ENCODE peak calls at places on chromosomes 2 and 18, in six cellular contexts. X is fibroblast of villous mesenchyme, V is GM12878, Z is body of pancreas, P is HFFc6, L is endothelial cell. A is an unnamed sample.

GRCh38 chr18:615773-616172 is 19.0 kb downstream of the CLUL1 start:
- DNase-seq in X (no peak), V (no peak), L (no peak), Z (peak), P (no peak), A (no peak)

GRCh38 chr2:196849895-196850294 is 40.7 kb upstream of the C2orf66 start:
- DNase-seq in V (no peak), X (peak), L (no peak), P (peak), Z (peak), A (no peak)

GRCh38 chr2:176976766-176977165 is 235.8 kb upstream of the HNRNPA3 start:
- DNase-seq in Z (no peak), V (no peak), L (no peak), P (no peak), X (no peak), A (no peak)

GRCh38 chr2:101921319-101921960 is 70.3 kb upstream of the IL1R2 start:
- DNase-seq in V (no peak), Z (peak), P (no peak), X (no peak), L (no peak), A (no peak)

GRCh38 chr2:128544321-128545037 is 225.8 kb upstream of the HS6ST1 start:
- DNase-seq in L (no peak), V (no peak), X (no peak), Z (no peak), P (no peak), A (no peak)

GRCh38 chr18:45802814-45803492 is 22.5 kb upstream of the SIGLEC15 start:
- DNase-seq in Z (no peak), P (peak), L (no peak), X (peak), V (no peak), A (no peak)

GRCh38 chr2:28338754-28339325 is 53.8 kb upstream of the FOSL2 start:
- DNase-seq in V (no peak), P (no peak), Z (no peak), L (no peak), X (no peak), A (no peak)

GRCh38 chr2:33321236-33321731 is 155.2 kb upstream of the RASGRP3 start:
- DNase-seq in X (peak), P (peak), Z (no peak), V (peak), L (no peak), A (no peak)

GRCh38 chr2:207766697-207767460 is 2.8 kb downstream of the FZD5 start:
- DNase-seq in P (no peak), L (peak), X (no peak), Z (peak), V (no peak), A (no peak)

GRCh38 chr2:189533274-189534035 is 47.1 kb downstream of the SLC40A1 start:
- DNase-seq in P (no peak), L (no peak), V (no peak), X (no peak), Z (no peak), A (no peak)

GRCh38 chr2:222931659-222932058 is 70.8 kb downstream of the ACSL3 start:
- DNase-seq in Z (no peak), V (no peak), X (no peak), L (no peak), P (no peak), A (no peak)

GRCh38 chr2:135819211-135819610 is 17.8 kb downstream of the LCT start:
- DNase-seq in Z (no peak), L (no peak), P (peak), X (peak), V (no peak), A (no peak)

GRCh38 chr2:64284751-64285150 is 140.5 kb upstream of the PELI1 start:
- DNase-seq in P (no peak), Z (no peak), X (no peak), V (no peak), L (no peak), A (no peak)

GRCh38 chr18:39602112-39602511 is 2036.5 kb upstream of the CELF4 start:
- DNase-seq in Z (no peak), X (no peak), V (no peak), L (no peak), P (no peak), A (no peak)

GRCh38 chr2:215843579-215843978 is 169.8 kb downstream of the MREG start:
- DNase-seq in P (peak), V (no peak), Z (peak), L (no peak), X (peak), A (no peak)

GRCh38 chr2:168174761-168175160 is 72.6 kb downstream of the STK39 start:
- DNase-seq in X (no peak), V (no peak), Z (no peak), L (no peak), P (no peak), A (no peak)

GRCh38 chr2:134246154-134246874 is 7.6 kb upstream of the MGAT5 start:
- DNase-seq in V (no peak), X (no peak), L (no peak), P (no peak), Z (no peak), A (no peak)

GRCh38 chr2:155266109-155266508 is 567.6 kb downstream of the KCNJ3 start:
- DNase-seq in L (no peak), Z (no peak), V (no peak), P (no peak), X (no peak), A (no peak)

GRCh38 chr18:62205824-62206223 is 18.8 kb downstream of the RELCH start:
- DNase-seq in L (no peak), X (no peak), Z (no peak), V (no peak), P (no peak), A (no peak)

GRCh38 chr2:14756981-14757657 is 124.6 kb downstream of the LRATD1 start:
- DNase-seq in L (no peak), Z (peak), X (peak), V (no peak), P (peak), A (no peak)

GRCh38 chr18:47871288-47871687 is 59.2 kb downstream of the SMAD2 start:
- DNase-seq in V (no peak), Z (no peak), L (no peak), P (no peak), X (no peak), A (no peak)

GRCh38 chr2:112995346-112995920 is 9.8 kb upstream of the IL36A start:
- DNase-seq in L (no peak), Z (no peak), P (no peak), X (no peak), V (no peak), A (no peak)

GRCh38 chr2:134119672-134120159 is 134.2 kb upstream of the MGAT5 start:
- DNase-seq in Z (peak), L (peak), P (peak), V (no peak), X (peak), A (peak)

GRCh38 chr2:200662727-200663126 is 76.9 kb downstream of the AOX1 start:
- DNase-seq in V (no peak), L (no peak), P (peak), Z (no peak), X (peak), A (no peak)

GRCh38 chr18:9827856-9828793 is 57.6 kb upstream of the TXNDC2 start:
- DNase-seq in V (no peak), X (peak), Z (peak), L (no peak), P (peak), A (no peak)

GRCh38 chr18:63869374-63869773 is 18.1 kb upstream of the SERPINB2 start:
- DNase-seq in X (peak), V (no peak), P (peak), L (no peak), Z (peak), A (no peak)

GRCh38 chr18:9992300-9992987 is 78.6 kb downstream of the VAPA start:
- DNase-seq in V (no peak), L (no peak), Z (no peak), P (no peak), X (peak), A (no peak)

GRCh38 chr2:10868465-10869314 is 43.0 kb upstream of the KCNF1 start:
- DNase-seq in P (peak), X (no peak), L (no peak), Z (no peak), V (no peak), A (no peak)

GRCh38 chr18:78711971-78712370 is 267.6 kb upstream of the SALL3 start:
- DNase-seq in X (no peak), Z (no peak), V (no peak), L (no peak), P (no peak), A (no peak)

GRCh38 chr2:178529194-178529593 is 48.9 kb downstream of the PLEKHA3 start:
- DNase-seq in L (no peak), X (no peak), Z (no peak), V (no peak), P (no peak), A (no peak)

GRCh38 chr18:24795129-24795528 is 334.7 kb downstream of the HRH4 start:
- DNase-seq in L (no peak), X (no peak), Z (no peak), P (no peak), V (no peak), A (no peak)
- TF ChIP-seq CTCF in L (no peak), X (no peak), Z (no peak), P (no peak), V (no peak), A (no peak)

GRCh38 chr2:26697425-26697824 is 4.9 kb downstream of the KCNK3 start:
- DNase-seq in X (no peak), P (no peak), Z (peak), V (no peak), L (no peak), A (no peak)

GRCh38 chr2:26692814-26693286 is 328 bp downstream of the KCNK3 start:
- DNase-seq in Z (peak), P (no peak), V (no peak), X (peak), L (peak), A (no peak)

GRCh38 chr2:26694001-26694400 is 1.5 kb downstream of the KCNK3 start:
- DNase-seq in L (no peak), P (no peak), X (no peak), Z (no peak), V (no peak), A (no peak)

GRCh38 chr2:26693287-26693849 is 846 bp downstream of the KCNK3 start:
- DNase-seq in P (no peak), V (no peak), L (no peak), Z (no peak), X (no peak), A (no peak)

DNA sequence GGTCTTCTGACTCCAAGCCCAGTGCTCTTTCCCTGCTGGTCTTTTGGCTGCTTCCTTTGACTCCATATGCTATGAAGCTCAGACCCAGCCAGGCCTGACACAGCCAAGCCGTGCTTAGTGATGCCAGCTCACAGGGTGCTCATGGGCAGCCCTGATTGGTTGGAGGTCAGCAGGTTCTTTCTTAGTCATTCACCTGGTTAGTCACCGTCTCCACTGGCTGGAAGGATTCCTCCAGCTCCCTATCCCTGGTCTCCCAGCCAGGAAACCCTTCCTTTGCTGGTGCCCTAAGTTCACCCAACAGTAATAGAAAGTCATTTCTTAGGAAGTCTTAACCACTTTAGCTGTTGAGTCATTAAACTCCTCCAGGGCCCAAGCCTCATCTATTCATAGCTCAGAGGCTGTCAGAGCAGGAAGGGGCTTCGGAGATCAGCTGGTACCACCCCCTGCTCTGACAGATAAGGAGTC is 3.9 kb downstream of the KCNK3 start:
- DNase-seq in P (peak), X (no peak), L (no peak), V (no peak), Z (peak), A (no peak)
- TF ChIP-seq CTCF in P (no peak), X (no peak), L (no peak), V (no peak), Z (no peak), A (no peak)

DNA sequence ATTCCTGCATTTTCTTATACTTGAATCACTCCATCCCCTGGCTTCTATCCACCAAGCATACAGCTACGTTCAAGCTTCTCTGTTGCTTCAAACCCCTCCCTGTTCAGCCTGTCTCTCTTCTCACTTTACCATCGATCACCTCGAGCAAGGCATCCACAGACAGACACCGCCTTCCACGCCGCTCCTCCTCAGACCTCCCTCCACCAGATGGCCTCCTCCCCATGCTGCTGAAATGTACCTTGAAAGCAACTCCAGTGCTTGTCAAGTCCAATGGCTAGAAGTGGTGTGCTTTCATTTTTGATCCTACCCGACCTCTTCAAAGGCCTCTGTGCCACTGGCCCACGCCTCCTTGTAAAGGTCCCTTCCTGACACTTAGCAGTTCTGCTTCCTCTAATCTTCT is 131.3 kb upstream of the ACAA2 start:
- DNase-seq in Z (peak), P (no peak), X (peak), L (no peak), V (no peak), A (no peak)
- TF ChIP-seq CTCF in Z (no peak), P (peak), X (peak), L (no peak), V (no peak), A (no peak)

GRCh38 chr18:51151568-51152511 is 45.6 kb downstream of the MEX3C start:
- DNase-seq in L (no peak), Z (no peak), V (no peak), X (no peak), P (no peak), A (no peak)
- TF ChIP-seq CTCF in L (no peak), Z (no peak), V (peak), X (no peak), P (no peak), A (no peak)

GRCh38 chr2:31694444-31694843 is 113.7 kb upstream of the SRD5A2 start:
- DNase-seq in P (no peak), Z (no peak), V (no peak), X (no peak), L (no peak), A (no peak)
- TF ChIP-seq CTCF in P (peak), Z (no peak), V (no peak), X (no peak), L (no peak), A (no peak)

DNA sequence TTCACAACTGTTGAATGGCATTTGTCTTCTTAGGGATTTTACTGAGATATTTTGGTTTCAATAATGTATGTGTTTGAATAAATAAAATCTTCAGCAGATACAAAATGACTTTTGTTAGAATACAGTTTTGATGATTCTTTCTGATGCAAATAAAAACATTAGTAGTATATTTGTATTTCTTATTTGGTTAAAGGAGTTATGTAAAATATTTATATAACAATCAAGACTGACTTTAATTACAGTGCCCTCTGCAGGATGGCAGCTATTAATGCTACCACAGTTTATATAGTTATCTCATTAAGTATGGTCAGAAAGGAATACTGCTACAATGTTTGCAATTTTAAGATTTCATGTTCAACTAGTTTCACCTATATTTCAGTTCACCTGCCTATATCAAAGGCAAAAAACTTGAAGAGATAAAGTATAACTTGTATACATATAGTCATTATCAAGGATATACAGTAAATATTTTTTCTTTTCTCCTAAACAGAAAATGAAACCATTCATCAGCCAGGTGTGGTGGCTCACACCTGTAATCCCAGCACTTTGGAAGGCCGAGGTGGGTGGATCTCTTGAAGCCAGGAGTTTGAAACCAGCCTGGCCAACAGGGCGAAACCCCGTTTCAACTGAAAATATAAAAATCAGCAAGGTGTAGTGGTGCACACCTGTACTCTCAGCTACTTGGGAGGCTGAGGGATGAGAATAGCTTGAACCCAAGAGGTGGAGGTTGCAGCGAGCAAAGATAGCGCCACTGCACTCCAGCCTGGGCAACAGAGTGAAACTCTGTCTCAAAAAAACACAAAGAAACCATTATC is 19.8 kb downstream of the ARL5A start:
- DNase-seq in X (peak), L (no peak), P (peak), V (no peak), Z (no peak), A (no peak)
- TF ChIP-seq CTCF in X (peak), L (peak), P (peak), V (peak), Z (peak), A (no peak)

GRCh38 chr18:77001041-77001440 is 131.5 kb downstream of the MBP start:
- DNase-seq in Z (no peak), X (no peak), V (no peak), P (no peak), L (no peak), A (no peak)

GRCh38 chr18:76995896-76996295 is 136.7 kb downstream of the MBP start:
- DNase-seq in V (no peak), Z (no peak), P (no peak), L (no peak), X (no peak), A (no peak)

GRCh38 chr18:76999077-76999476 is 133.5 kb downstream of the MBP start:
- DNase-seq in X (no peak), P (no peak), Z (no peak), L (no peak), V (no peak), A (no peak)

GRCh38 chr18:77000527-77000926 is 132.1 kb downstream of the MBP start:
- DNase-seq in Z (peak), P (peak), V (no peak), L (peak), X (peak), A (no peak)

DNA sequence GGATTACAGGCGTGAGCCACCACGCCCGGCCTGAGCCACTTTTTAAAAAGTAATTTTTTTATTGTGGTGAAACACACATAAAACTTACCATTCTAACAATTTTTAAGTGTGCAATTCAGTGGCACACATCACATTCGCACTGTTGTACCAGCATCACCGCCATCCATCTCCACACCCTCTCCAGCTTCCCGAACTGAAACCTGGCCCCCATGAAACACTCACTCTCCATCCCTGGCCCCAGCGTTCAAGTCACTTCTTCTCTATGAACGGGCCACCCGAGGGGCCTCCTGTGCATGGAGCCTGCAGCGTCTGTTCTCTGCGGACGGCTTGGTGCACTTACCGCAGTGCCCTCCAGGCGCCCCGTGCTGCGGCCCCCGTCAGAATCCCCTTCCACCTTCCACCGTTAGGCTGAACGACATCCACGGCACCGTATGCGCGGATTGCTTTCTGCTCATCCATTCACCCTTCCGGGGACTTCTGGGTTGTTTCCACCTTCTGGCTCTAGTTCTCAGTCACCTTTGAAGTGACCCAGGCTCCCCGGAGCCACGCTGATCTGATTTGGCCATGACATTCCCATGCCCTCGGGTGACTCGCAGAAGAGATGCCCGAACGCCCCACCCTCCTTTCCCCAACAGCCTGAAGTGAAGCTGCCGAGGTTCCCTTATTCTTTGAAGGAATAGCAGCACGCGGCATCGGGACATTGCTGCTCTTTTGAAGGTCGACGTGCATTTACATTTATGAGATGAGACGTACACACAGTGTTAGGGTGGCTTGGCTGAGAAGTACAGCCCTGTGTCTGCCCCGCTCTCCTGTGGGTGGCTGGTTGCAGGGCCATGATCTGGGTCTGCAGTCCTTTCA is 134.4 kb downstream of the MBP start:
- DNase-seq in V (no peak), X (no peak), L (no peak), P (no peak), Z (no peak), A (no peak)
- TF ChIP-seq CTCF in V (no peak), X (no peak), L (no peak), P (no peak), Z (no peak), A (no peak)